ENCODE peak calls at places on chromosomes 16 and 17, in eight cellular contexts. One of them, this sample, is unnamed.

GRCh38 chr16:3431779-3432219 is 11.5 kb downstream of the ZNF597 start:
- DNase-seq in dorsolateral prefrontal cortex: peak
- DNase-seq in AG04450: no peak
- DNase-seq in heart left ventricle: peak
- DNase-seq in fibroblast of lung: peak
- DNase-seq in A549: no peak
- DNase-seq in uterus: peak
- DNase-seq in gastrocnemius medialis: no peak
- DNase-seq in this sample: peak

GRCh38 chr17:19009970-19010369 is 5.4 kb upstream of the FAM83G start:
- DNase-seq in dorsolateral prefrontal cortex: no peak
- DNase-seq in uterus: no peak
- DNase-seq in fibroblast of lung: no peak
- DNase-seq in heart left ventricle: peak
- DNase-seq in gastrocnemius medialis: no peak
- DNase-seq in A549: no peak
- DNase-seq in AG04450: no peak
- DNase-seq in this sample: peak

GRCh38 chr17:37818689-37819088 is 73.8 kb upstream of the HNF1B start:
- DNase-seq in fibroblast of lung: no peak
- DNase-seq in heart left ventricle: no peak
- DNase-seq in AG04450: peak
- DNase-seq in uterus: no peak
- DNase-seq in A549: peak
- DNase-seq in gastrocnemius medialis: no peak
- DNase-seq in dorsolateral prefrontal cortex: no peak
- DNase-seq in this sample: peak

GRCh38 chr16:66385415-66385814 is 18.9 kb downstream of the CDH5 start:
- DNase-seq in gastrocnemius medialis: no peak
- DNase-seq in A549: no peak
- DNase-seq in fibroblast of lung: no peak
- DNase-seq in dorsolateral prefrontal cortex: no peak
- DNase-seq in uterus: no peak
- DNase-seq in heart left ventricle: no peak
- DNase-seq in AG04450: no peak
- DNase-seq in this sample: no peak

GRCh38 chr16:67962135-67962534 is 6.3 kb downstream of the SLC12A4 start:
- DNase-seq in dorsolateral prefrontal cortex: no peak
- DNase-seq in uterus: no peak
- DNase-seq in AG04450: no peak
- DNase-seq in fibroblast of lung: no peak
- DNase-seq in A549: no peak
- DNase-seq in gastrocnemius medialis: no peak
- DNase-seq in heart left ventricle: no peak
- DNase-seq in this sample: no peak

GRCh38 chr17:27535975-27536374 is 79.7 kb downstream of the KSR1 start:
- DNase-seq in gastrocnemius medialis: no peak
- DNase-seq in heart left ventricle: no peak
- DNase-seq in AG04450: no peak
- DNase-seq in A549: no peak
- DNase-seq in uterus: no peak
- DNase-seq in fibroblast of lung: no peak
- DNase-seq in dorsolateral prefrontal cortex: no peak
- DNase-seq in this sample: no peak

GRCh38 chr16:49530396-49530795 is 156.8 kb downstream of the C16orf78 start:
- DNase-seq in A549: no peak
- DNase-seq in uterus: no peak
- DNase-seq in dorsolateral prefrontal cortex: no peak
- DNase-seq in gastrocnemius medialis: no peak
- DNase-seq in fibroblast of lung: no peak
- DNase-seq in heart left ventricle: no peak
- DNase-seq in AG04450: no peak
- DNase-seq in this sample: no peak

GRCh38 chr17:49327835-49328784 is 33.9 kb downstream of the ZNF652 start:
- DNase-seq in heart left ventricle: no peak
- DNase-seq in dorsolateral prefrontal cortex: no peak
- DNase-seq in fibroblast of lung: no peak
- DNase-seq in uterus: no peak
- DNase-seq in AG04450: no peak
- DNase-seq in A549: no peak
- DNase-seq in gastrocnemius medialis: no peak
- DNase-seq in this sample: no peak

GRCh38 chr16:51535591-51535990 is 384.5 kb upstream of the SALL1 start:
- DNase-seq in dorsolateral prefrontal cortex: no peak
- DNase-seq in uterus: no peak
- DNase-seq in gastrocnemius medialis: no peak
- DNase-seq in heart left ventricle: no peak
- DNase-seq in fibroblast of lung: no peak
- DNase-seq in AG04450: no peak
- DNase-seq in A549: no peak
- DNase-seq in this sample: no peak

GRCh38 chr17:901964-902363 is 77.6 kb downstream of the NXN start:
- DNase-seq in uterus: no peak
- DNase-seq in gastrocnemius medialis: peak
- DNase-seq in dorsolateral prefrontal cortex: no peak
- DNase-seq in A549: no peak
- DNase-seq in AG04450: no peak
- DNase-seq in fibroblast of lung: no peak
- DNase-seq in heart left ventricle: no peak
- DNase-seq in this sample: no peak

GRCh38 chr16:19698480-19699465 is 19.3 kb downstream of the KNOP1 start:
- DNase-seq in gastrocnemius medialis: no peak
- DNase-seq in A549: no peak
- DNase-seq in AG04450: no peak
- DNase-seq in uterus: no peak
- DNase-seq in heart left ventricle: no peak
- DNase-seq in fibroblast of lung: peak
- DNase-seq in dorsolateral prefrontal cortex: no peak
- DNase-seq in this sample: no peak

GRCh38 chr17:28726396-28726911 is 421 bp upstream of the TLCD1 start:
- DNase-seq in A549: peak
- DNase-seq in fibroblast of lung: peak
- DNase-seq in gastrocnemius medialis: no peak
- DNase-seq in dorsolateral prefrontal cortex: no peak
- DNase-seq in heart left ventricle: peak
- DNase-seq in AG04450: no peak
- DNase-seq in uterus: no peak
- DNase-seq in this sample: no peak

GRCh38 chr17:77842148-77842905 is 116.2 kb upstream of the TNRC6C start:
- DNase-seq in heart left ventricle: no peak
- DNase-seq in A549: no peak
- DNase-seq in dorsolateral prefrontal cortex: peak
- DNase-seq in fibroblast of lung: no peak
- DNase-seq in uterus: no peak
- DNase-seq in gastrocnemius medialis: peak
- DNase-seq in AG04450: no peak
- DNase-seq in this sample: peak

GRCh38 chr17:77840576-77841160 is 117.8 kb upstream of the TNRC6C start:
- DNase-seq in uterus: no peak
- DNase-seq in gastrocnemius medialis: peak
- DNase-seq in fibroblast of lung: no peak
- DNase-seq in A549: no peak
- DNase-seq in heart left ventricle: no peak
- DNase-seq in dorsolateral prefrontal cortex: peak
- DNase-seq in AG04450: no peak
- DNase-seq in this sample: no peak

GRCh38 chr17:77840156-77840555 is 118.3 kb upstream of the TNRC6C start:
- DNase-seq in fibroblast of lung: no peak
- DNase-seq in heart left ventricle: peak
- DNase-seq in gastrocnemius medialis: peak
- DNase-seq in AG04450: no peak
- DNase-seq in dorsolateral prefrontal cortex: peak
- DNase-seq in uterus: no peak
- DNase-seq in A549: no peak
- DNase-seq in this sample: no peak

GRCh38 chr17:77842906-77843249 is 115.6 kb upstream of the TNRC6C start:
- DNase-seq in dorsolateral prefrontal cortex: no peak
- DNase-seq in uterus: no peak
- DNase-seq in fibroblast of lung: no peak
- DNase-seq in A549: no peak
- DNase-seq in gastrocnemius medialis: no peak
- DNase-seq in AG04450: no peak
- DNase-seq in heart left ventricle: peak
- DNase-seq in this sample: peak

GRCh38 chr17:77841742-77842141 is 116.8 kb upstream of the TNRC6C start:
- DNase-seq in AG04450: no peak
- DNase-seq in gastrocnemius medialis: peak
- DNase-seq in heart left ventricle: no peak
- DNase-seq in dorsolateral prefrontal cortex: no peak
- DNase-seq in A549: no peak
- DNase-seq in fibroblast of lung: no peak
- DNase-seq in uterus: no peak
- DNase-seq in this sample: no peak
- TF ChIP-seq CTCF in AG04450: no peak
- TF ChIP-seq CTCF in gastrocnemius medialis: no peak
- TF ChIP-seq CTCF in heart left ventricle: no peak
- TF ChIP-seq CTCF in dorsolateral prefrontal cortex: no peak
- TF ChIP-seq CTCF in A549: no peak
- TF ChIP-seq CTCF in fibroblast of lung: no peak
- TF ChIP-seq CTCF in uterus: no peak
- TF ChIP-seq CTCF in this sample: no peak

DNA sequence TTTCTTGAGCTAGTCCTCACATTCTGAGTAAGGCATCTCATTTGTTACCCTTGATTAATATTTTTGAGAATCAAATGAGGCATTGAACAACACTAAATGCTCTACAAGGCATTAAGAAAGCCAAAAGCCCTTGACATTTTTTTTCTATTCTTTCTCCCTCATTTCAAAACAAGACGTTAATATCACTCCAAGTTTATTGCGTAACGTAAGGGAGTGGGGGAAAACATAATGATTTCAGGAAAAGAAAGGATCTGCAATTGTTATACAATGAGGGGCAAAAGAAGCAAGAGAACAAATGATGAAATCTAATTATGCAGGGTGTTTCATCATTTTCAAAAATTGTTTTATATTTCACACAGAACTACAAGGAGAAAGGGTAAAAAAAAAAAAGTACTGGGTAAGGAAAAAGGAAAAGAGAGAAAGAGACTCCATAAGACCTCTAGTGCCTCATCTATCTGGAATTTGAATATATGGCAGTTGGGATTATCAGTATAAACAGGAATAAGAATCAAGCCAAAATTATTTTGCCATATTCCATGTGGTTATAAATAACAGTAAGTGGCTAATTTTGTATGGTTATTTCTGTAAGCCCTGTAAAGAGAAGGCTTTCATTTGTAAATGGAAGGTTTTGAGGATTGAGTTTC is 163.0 kb downstream of the ABCA8 start:
- DNase-seq in fibroblast of lung: peak
- DNase-seq in dorsolateral prefrontal cortex: no peak
- DNase-seq in AG04450: no peak
- DNase-seq in heart left ventricle: no peak
- DNase-seq in uterus: no peak
- DNase-seq in A549: no peak
- DNase-seq in gastrocnemius medialis: no peak
- DNase-seq in this sample: no peak
- H3K27ac ChIP-seq in fibroblast of lung: peak
- H3K27ac ChIP-seq in dorsolateral prefrontal cortex: no peak
- H3K27ac ChIP-seq in AG04450: no peak
- H3K27ac ChIP-seq in heart left ventricle: peak
- H3K27ac ChIP-seq in uterus: peak
- H3K27ac ChIP-seq in A549: no peak
- H3K27ac ChIP-seq in gastrocnemius medialis: peak
- H3K27ac ChIP-seq in this sample: peak

GRCh38 chr17:81004336-81005015 is 12.8 kb downstream of the CHMP6 start:
- DNase-seq in AG04450: no peak
- DNase-seq in uterus: no peak
- DNase-seq in fibroblast of lung: no peak
- DNase-seq in dorsolateral prefrontal cortex: no peak
- DNase-seq in heart left ventricle: peak
- DNase-seq in A549: no peak
- DNase-seq in gastrocnemius medialis: no peak
- DNase-seq in this sample: no peak
- H3K4me3 ChIP-seq in AG04450: peak
- H3K4me3 ChIP-seq in uterus: no peak
- H3K4me3 ChIP-seq in fibroblast of lung: peak
- H3K4me3 ChIP-seq in dorsolateral prefrontal cortex: peak
- H3K4me3 ChIP-seq in heart left ventricle: peak
- H3K4me3 ChIP-seq in A549: peak
- H3K4me3 ChIP-seq in gastrocnemius medialis: no peak
- H3K4me3 ChIP-seq in this sample: peak

DNA sequence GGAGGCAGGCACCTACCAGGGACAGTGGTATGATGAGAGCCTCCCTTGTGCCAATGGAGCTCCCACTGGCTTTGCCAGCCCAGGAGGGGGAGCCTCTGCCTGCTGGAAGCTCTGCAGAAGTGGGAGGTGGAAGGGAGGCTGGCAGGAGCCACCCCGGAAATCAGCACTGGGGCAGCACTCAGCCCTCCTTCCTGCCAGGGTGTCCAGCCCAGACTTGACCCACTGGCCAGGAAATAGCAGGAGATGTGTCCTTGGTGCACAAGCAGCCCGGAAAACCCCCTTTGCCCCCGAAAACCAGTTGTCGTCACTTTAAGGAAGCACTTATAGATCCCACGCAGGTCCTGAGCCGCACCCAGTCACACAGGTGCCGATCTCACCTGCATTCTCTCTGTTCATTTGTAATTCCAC is 49.3 kb upstream of the CACNG4 start:
- DNase-seq in uterus: no peak
- DNase-seq in gastrocnemius medialis: no peak
- DNase-seq in heart left ventricle: no peak
- DNase-seq in AG04450: no peak
- DNase-seq in A549: peak
- DNase-seq in fibroblast of lung: no peak
- DNase-seq in dorsolateral prefrontal cortex: no peak
- DNase-seq in this sample: peak
- TF ChIP-seq CTCF in uterus: no peak
- TF ChIP-seq CTCF in gastrocnemius medialis: no peak
- TF ChIP-seq CTCF in heart left ventricle: peak
- TF ChIP-seq CTCF in AG04450: peak
- TF ChIP-seq CTCF in A549: peak
- TF ChIP-seq CTCF in fibroblast of lung: no peak
- TF ChIP-seq CTCF in dorsolateral prefrontal cortex: no peak
- TF ChIP-seq CTCF in this sample: peak

GRCh38 chr16:70725024-70725911 is 39.4 kb upstream of the MTSS2 start:
- DNase-seq in AG04450: no peak
- DNase-seq in heart left ventricle: peak
- DNase-seq in dorsolateral prefrontal cortex: no peak
- DNase-seq in gastrocnemius medialis: peak
- DNase-seq in A549: no peak
- DNase-seq in fibroblast of lung: peak
- DNase-seq in uterus: peak
- DNase-seq in this sample: peak

GRCh38 chr16:70724146-70725023 is 38.5 kb upstream of the MTSS2 start:
- DNase-seq in heart left ventricle: no peak
- DNase-seq in gastrocnemius medialis: no peak
- DNase-seq in fibroblast of lung: no peak
- DNase-seq in dorsolateral prefrontal cortex: no peak
- DNase-seq in AG04450: no peak
- DNase-seq in uterus: no peak
- DNase-seq in A549: no peak
- DNase-seq in this sample: no peak

GRCh38 chr16:70725912-70726828 is 40.3 kb upstream of the MTSS2 start:
- DNase-seq in dorsolateral prefrontal cortex: peak
- DNase-seq in A549: no peak
- DNase-seq in heart left ventricle: peak
- DNase-seq in uterus: peak
- DNase-seq in gastrocnemius medialis: peak
- DNase-seq in fibroblast of lung: peak
- DNase-seq in AG04450: no peak
- DNase-seq in this sample: no peak

GRCh38 chr16:70721202-70721963 is 35.5 kb upstream of the MTSS2 start:
- DNase-seq in A549: no peak
- DNase-seq in dorsolateral prefrontal cortex: no peak
- DNase-seq in fibroblast of lung: no peak
- DNase-seq in heart left ventricle: no peak
- DNase-seq in gastrocnemius medialis: no peak
- DNase-seq in uterus: no peak
- DNase-seq in AG04450: no peak
- DNase-seq in this sample: no peak

GRCh38 chr16:70723740-70724145 is 37.9 kb upstream of the MTSS2 start:
- DNase-seq in fibroblast of lung: no peak
- DNase-seq in gastrocnemius medialis: no peak
- DNase-seq in A549: no peak
- DNase-seq in heart left ventricle: no peak
- DNase-seq in AG04450: no peak
- DNase-seq in dorsolateral prefrontal cortex: no peak
- DNase-seq in uterus: no peak
- DNase-seq in this sample: no peak
- H3K27ac ChIP-seq in fibroblast of lung: no peak
- H3K27ac ChIP-seq in gastrocnemius medialis: no peak
- H3K27ac ChIP-seq in A549: no peak
- H3K27ac ChIP-seq in heart left ventricle: no peak
- H3K27ac ChIP-seq in AG04450: no peak
- H3K27ac ChIP-seq in dorsolateral prefrontal cortex: no peak
- H3K27ac ChIP-seq in uterus: no peak
- H3K27ac ChIP-seq in this sample: peak